ENCODE peak calls at places on chromosomes 11 and 22, in seven cellular contexts. One of them, this sample, is unnamed.

GRCh38 chr11:67996051-67996450 is 7.8 kb downstream of the UNC93B1 start:
- DNase-seq in SW480: no peak
- DNase-seq in activated naive CD4-positive, alpha-beta T cell treated with anti-CD3 and anti-CD28 coated beads for 36 hours: no peak
- DNase-seq in body of pancreas: no peak
- DNase-seq in kidney glomerular epithelial cell: no peak
- DNase-seq in posterior cingulate gyrus: no peak
- DNase-seq in ovary: no peak
- DNase-seq in this sample: no peak

GRCh38 chr11:30855383-30856006 is 269.3 kb upstream of the MPPED2 start:
- DNase-seq in ovary: no peak
- DNase-seq in posterior cingulate gyrus: no peak
- DNase-seq in kidney glomerular epithelial cell: peak
- DNase-seq in SW480: peak
- DNase-seq in activated naive CD4-positive, alpha-beta T cell treated with anti-CD3 and anti-CD28 coated beads for 36 hours: no peak
- DNase-seq in body of pancreas: no peak
- DNase-seq in this sample: no peak

GRCh38 chr22:40728731-40729189 is 49.5 kb downstream of the MCHR1 start:
- DNase-seq in activated naive CD4-positive, alpha-beta T cell treated with anti-CD3 and anti-CD28 coated beads for 36 hours: peak
- DNase-seq in kidney glomerular epithelial cell: peak
- DNase-seq in body of pancreas: no peak
- DNase-seq in ovary: no peak
- DNase-seq in SW480: peak
- DNase-seq in posterior cingulate gyrus: no peak
- DNase-seq in this sample: peak

GRCh38 chr11:111446404-111447152 is 65.6 kb downstream of the BTG4 start:
- DNase-seq in ovary: peak
- DNase-seq in SW480: peak
- DNase-seq in activated naive CD4-positive, alpha-beta T cell treated with anti-CD3 and anti-CD28 coated beads for 36 hours: peak
- DNase-seq in posterior cingulate gyrus: peak
- DNase-seq in kidney glomerular epithelial cell: peak
- DNase-seq in body of pancreas: peak
- DNase-seq in this sample: peak

GRCh38 chr11:130118636-130119387 is 40.8 kb upstream of the ST14 start:
- DNase-seq in body of pancreas: no peak
- DNase-seq in SW480: no peak
- DNase-seq in kidney glomerular epithelial cell: no peak
- DNase-seq in ovary: no peak
- DNase-seq in posterior cingulate gyrus: no peak
- DNase-seq in activated naive CD4-positive, alpha-beta T cell treated with anti-CD3 and anti-CD28 coated beads for 36 hours: peak
- DNase-seq in this sample: no peak

GRCh38 chr11:10694481-10695239 is 1.1 kb upstream of the IRAG1 start:
- DNase-seq in activated naive CD4-positive, alpha-beta T cell treated with anti-CD3 and anti-CD28 coated beads for 36 hours: no peak
- DNase-seq in SW480: no peak
- DNase-seq in posterior cingulate gyrus: no peak
- DNase-seq in ovary: no peak
- DNase-seq in body of pancreas: no peak
- DNase-seq in kidney glomerular epithelial cell: no peak
- DNase-seq in this sample: no peak

GRCh38 chr22:41524809-41525449 is 19.3 kb downstream of the POLR3H start:
- DNase-seq in posterior cingulate gyrus: no peak
- DNase-seq in ovary: peak
- DNase-seq in activated naive CD4-positive, alpha-beta T cell treated with anti-CD3 and anti-CD28 coated beads for 36 hours: peak
- DNase-seq in kidney glomerular epithelial cell: no peak
- DNase-seq in SW480: no peak
- DNase-seq in body of pancreas: no peak
- DNase-seq in this sample: no peak

GRCh38 chr22:36301384-36301828 is 48.5 kb downstream of the APOL1 start:
- DNase-seq in activated naive CD4-positive, alpha-beta T cell treated with anti-CD3 and anti-CD28 coated beads for 36 hours: peak
- DNase-seq in ovary: peak
- DNase-seq in SW480: peak
- DNase-seq in body of pancreas: peak
- DNase-seq in kidney glomerular epithelial cell: peak
- DNase-seq in posterior cingulate gyrus: peak
- DNase-seq in this sample: peak

GRCh38 chr22:19718255-19719054 is 4.2 kb downstream of the SEPTIN5 start:
- DNase-seq in posterior cingulate gyrus: no peak
- DNase-seq in activated naive CD4-positive, alpha-beta T cell treated with anti-CD3 and anti-CD28 coated beads for 36 hours: no peak
- DNase-seq in ovary: no peak
- DNase-seq in kidney glomerular epithelial cell: peak
- DNase-seq in body of pancreas: no peak
- DNase-seq in SW480: no peak
- DNase-seq in this sample: no peak

GRCh38 chr22:30416403-30416802 is 9.2 kb upstream of the MTFP1 start:
- DNase-seq in activated naive CD4-positive, alpha-beta T cell treated with anti-CD3 and anti-CD28 coated beads for 36 hours: no peak
- DNase-seq in posterior cingulate gyrus: no peak
- DNase-seq in ovary: no peak
- DNase-seq in body of pancreas: no peak
- DNase-seq in kidney glomerular epithelial cell: no peak
- DNase-seq in SW480: no peak
- DNase-seq in this sample: no peak

GRCh38 chr11:120334894-120335462 is 1.2 kb upstream of the ARHGEF12 start:
- DNase-seq in activated naive CD4-positive, alpha-beta T cell treated with anti-CD3 and anti-CD28 coated beads for 36 hours: peak
- DNase-seq in ovary: no peak
- DNase-seq in SW480: peak
- DNase-seq in posterior cingulate gyrus: peak
- DNase-seq in kidney glomerular epithelial cell: peak
- DNase-seq in body of pancreas: peak
- DNase-seq in this sample: peak

GRCh38 chr11:115817844-115818565 is 313.8 kb upstream of the CADM1 start:
- DNase-seq in posterior cingulate gyrus: no peak
- DNase-seq in activated naive CD4-positive, alpha-beta T cell treated with anti-CD3 and anti-CD28 coated beads for 36 hours: no peak
- DNase-seq in ovary: no peak
- DNase-seq in body of pancreas: no peak
- DNase-seq in kidney glomerular epithelial cell: no peak
- DNase-seq in SW480: no peak
- DNase-seq in this sample: no peak

GRCh38 chr22:20430641-20431519 is 6.7 kb downstream of the SCARF2 start:
- DNase-seq in ovary: no peak
- DNase-seq in activated naive CD4-positive, alpha-beta T cell treated with anti-CD3 and anti-CD28 coated beads for 36 hours: peak
- DNase-seq in SW480: peak
- DNase-seq in body of pancreas: peak
- DNase-seq in posterior cingulate gyrus: no peak
- DNase-seq in kidney glomerular epithelial cell: no peak
- DNase-seq in this sample: peak

GRCh38 chr11:65260756-65261590 is 789 bp upstream of the POLA2 start:
- DNase-seq in posterior cingulate gyrus: no peak
- DNase-seq in activated naive CD4-positive, alpha-beta T cell treated with anti-CD3 and anti-CD28 coated beads for 36 hours: no peak
- DNase-seq in body of pancreas: no peak
- DNase-seq in SW480: peak
- DNase-seq in ovary: peak
- DNase-seq in kidney glomerular epithelial cell: no peak
- DNase-seq in this sample: no peak

GRCh38 chr11:12506502-12506921 is 129.1 kb downstream of the PARVA start:
- DNase-seq in activated naive CD4-positive, alpha-beta T cell treated with anti-CD3 and anti-CD28 coated beads for 36 hours: no peak
- DNase-seq in posterior cingulate gyrus: no peak
- DNase-seq in SW480: no peak
- DNase-seq in kidney glomerular epithelial cell: no peak
- DNase-seq in body of pancreas: no peak
- DNase-seq in ovary: no peak
- DNase-seq in this sample: no peak

GRCh38 chr11:74870485-74870884 is 78.4 kb downstream of the XRRA1 start:
- DNase-seq in SW480: no peak
- DNase-seq in body of pancreas: no peak
- DNase-seq in ovary: no peak
- DNase-seq in kidney glomerular epithelial cell: no peak
- DNase-seq in activated naive CD4-positive, alpha-beta T cell treated with anti-CD3 and anti-CD28 coated beads for 36 hours: no peak
- DNase-seq in posterior cingulate gyrus: no peak
- DNase-seq in this sample: no peak

GRCh38 chr11:86800076-86800955 is at the start of gene PRSS23:
- DNase-seq in activated naive CD4-positive, alpha-beta T cell treated with anti-CD3 and anti-CD28 coated beads for 36 hours: peak
- DNase-seq in kidney glomerular epithelial cell: peak
- DNase-seq in body of pancreas: peak
- DNase-seq in posterior cingulate gyrus: no peak
- DNase-seq in ovary: peak
- DNase-seq in SW480: peak
- DNase-seq in this sample: peak

GRCh38 chr11:31160504-31161422 is 208.8 kb downstream of the DCDC1 start:
- DNase-seq in posterior cingulate gyrus: no peak
- DNase-seq in activated naive CD4-positive, alpha-beta T cell treated with anti-CD3 and anti-CD28 coated beads for 36 hours: no peak
- DNase-seq in kidney glomerular epithelial cell: no peak
- DNase-seq in SW480: no peak
- DNase-seq in body of pancreas: no peak
- DNase-seq in ovary: no peak
- DNase-seq in this sample: no peak

GRCh38 chr22:50074551-50075042 is 10.6 kb downstream of the MLC1 start:
- DNase-seq in activated naive CD4-positive, alpha-beta T cell treated with anti-CD3 and anti-CD28 coated beads for 36 hours: no peak
- DNase-seq in kidney glomerular epithelial cell: no peak
- DNase-seq in posterior cingulate gyrus: no peak
- DNase-seq in SW480: no peak
- DNase-seq in body of pancreas: peak
- DNase-seq in ovary: no peak
- DNase-seq in this sample: no peak

GRCh38 chr11:134360050-134360835 is 28.5 kb downstream of the GLB1L2 start:
- DNase-seq in posterior cingulate gyrus: peak
- DNase-seq in ovary: peak
- DNase-seq in SW480: peak
- DNase-seq in kidney glomerular epithelial cell: peak
- DNase-seq in activated naive CD4-positive, alpha-beta T cell treated with anti-CD3 and anti-CD28 coated beads for 36 hours: peak
- DNase-seq in body of pancreas: peak
- DNase-seq in this sample: peak